ENCODE peak calls at places on chromosomes 13 and 19, in eight cellular contexts. L is heart left ventricle, E is stomach, A is fibroblast of mammary gland, Z is PC-9, S is epithelial cell of proximal tubule, M is astrocyte of the cerebellum, B is H7. T is an unnamed sample.
A peak's percentile ranks its signal among the peaks of the same experiment; 100 is the strongest.

GRCh38 chr19:19434483-19435045 is 29.1 kb downstream of the GATAD2A start:
- DNase-seq in B (no peak), L (peak; percentile 59), S (no peak), M (no peak), E (no peak), Z (no peak), A (peak; percentile 80), T (no peak)

GRCh38 chr13:79404985-79405384 is 1.1 kb downstream of the RBM26 start:
- DNase-seq in Z (no peak), M (no peak), S (no peak), A (peak; percentile 16), E (no peak), B (no peak), L (no peak), T (no peak)

GRCh38 chr13:84479656-84480055 is 597.4 kb upstream of the SLITRK1 start:
- DNase-seq in M (no peak), B (no peak), Z (no peak), S (no peak), E (no peak), L (no peak), A (peak; percentile 18), T (no peak)

GRCh38 chr19:33815410-33816340 is 19.0 kb downstream of the KCTD15 start:
- DNase-seq in A (peak; percentile 35), B (peak; percentile 44), S (no peak), L (no peak), E (no peak), M (no peak), Z (no peak), T (no peak)

GRCh38 chr19:30450101-30450500 is 77.9 kb downstream of the ZNF536 start:
- DNase-seq in M (peak; percentile 81), L (peak; percentile 66), A (no peak), Z (no peak), B (peak; percentile 86), E (no peak), S (peak; percentile 19), T (peak; percentile 30)

GRCh38 chr19:39416626-39417120 is 4.2 kb downstream of the PLEKHG2 start:
- DNase-seq in M (no peak), S (no peak), A (no peak), E (no peak), B (peak; percentile 86), Z (peak; percentile 31), L (no peak), T (no peak)

GRCh38 chr19:4811328-4812131 is 20.0 kb downstream of the TICAM1 start:
- DNase-seq in L (peak; percentile 76), M (no peak), S (no peak), Z (no peak), A (peak; percentile 66), E (peak; percentile 92), B (peak; percentile 93), T (peak; percentile 89)

GRCh38 chr19:27793128-27793643 is 1419.8 kb downstream of the UQCRFS1 start:
- DNase-seq in S (peak; percentile 35), A (peak; percentile 78), Z (peak; percentile 88), M (no peak), L (peak; percentile 66), B (peak; percentile 84), E (peak; percentile 71), T (peak; percentile 88)

GRCh38 chr13:98571955-98572662 is 4.8 kb downstream of the STK24 start:
- DNase-seq in L (no peak), Z (peak; percentile 84), A (peak; percentile 92), M (no peak), S (no peak), E (no peak), B (no peak), T (peak; percentile 56)

GRCh38 chr13:113589961-113590339 is 5.4 kb downstream of the TFDP1 start:
- DNase-seq in Z (no peak), B (peak; percentile 39), L (no peak), S (no peak), E (peak; percentile 13), M (no peak), A (no peak), T (peak; percentile 10)

GRCh38 chr13:57631607-57632275 is at the start of gene PCDH17:
- DNase-seq in S (no peak), M (no peak), A (no peak), E (peak; percentile 34), Z (no peak), L (peak; percentile 57), B (peak; percentile 66), T (no peak)
- H3K4me3 ChIP-seq in S (peak within 1 kb of the TSS; percentile 50), M (peak within 1 kb of the TSS; percentile 59), A (peak within 1 kb of the TSS; percentile 39), E (peak within 1 kb of the TSS; percentile 58), Z (no peak within 1 kb of the TSS), L (peak within 1 kb of the TSS; percentile 76), B (peak within 1 kb of the TSS; percentile 52), T (peak within 1 kb of the TSS; percentile 19)

GRCh38 chr19:40576181-40576584 is 490 bp upstream of the SHKBP1 start:
- DNase-seq in E (no peak), M (no peak), L (no peak), B (peak; percentile 81), A (no peak), Z (no peak), S (no peak), T (no peak)

GRCh38 chr19:40580619-40581018 is 3.9 kb downstream of the SHKBP1 start:
- DNase-seq in S (no peak), L (no peak), A (no peak), E (no peak), Z (no peak), M (no peak), B (no peak), T (no peak)

GRCh38 chr19:40581531-40581930 is 4.9 kb downstream of the SHKBP1 start:
- DNase-seq in Z (no peak), B (no peak), S (no peak), A (no peak), L (no peak), M (no peak), E (no peak), T (no peak)

GRCh38 chr19:40576585-40577451 is at the start of gene SHKBP1:
- DNase-seq in Z (peak; percentile 83), M (peak; percentile 86), L (peak; percentile 95), B (peak; percentile 99), S (no peak), E (peak; percentile 95), A (peak; percentile 94), T (peak; percentile 97)

GRCh38 chr19:40578442-40578908 is 1.8 kb downstream of the SHKBP1 start:
- DNase-seq in B (peak; percentile 92), A (peak; percentile 40), M (no peak), S (no peak), Z (no peak), L (no peak), E (no peak), T (no peak)
- H3K4me3 ChIP-seq in B (no peak overlapping the region), A (no peak overlapping the region), M (no peak overlapping the region), S (no peak overlapping the region), Z (no peak overlapping the region), L (no peak overlapping the region), E (no peak overlapping the region), T (no peak overlapping the region)

DNA sequence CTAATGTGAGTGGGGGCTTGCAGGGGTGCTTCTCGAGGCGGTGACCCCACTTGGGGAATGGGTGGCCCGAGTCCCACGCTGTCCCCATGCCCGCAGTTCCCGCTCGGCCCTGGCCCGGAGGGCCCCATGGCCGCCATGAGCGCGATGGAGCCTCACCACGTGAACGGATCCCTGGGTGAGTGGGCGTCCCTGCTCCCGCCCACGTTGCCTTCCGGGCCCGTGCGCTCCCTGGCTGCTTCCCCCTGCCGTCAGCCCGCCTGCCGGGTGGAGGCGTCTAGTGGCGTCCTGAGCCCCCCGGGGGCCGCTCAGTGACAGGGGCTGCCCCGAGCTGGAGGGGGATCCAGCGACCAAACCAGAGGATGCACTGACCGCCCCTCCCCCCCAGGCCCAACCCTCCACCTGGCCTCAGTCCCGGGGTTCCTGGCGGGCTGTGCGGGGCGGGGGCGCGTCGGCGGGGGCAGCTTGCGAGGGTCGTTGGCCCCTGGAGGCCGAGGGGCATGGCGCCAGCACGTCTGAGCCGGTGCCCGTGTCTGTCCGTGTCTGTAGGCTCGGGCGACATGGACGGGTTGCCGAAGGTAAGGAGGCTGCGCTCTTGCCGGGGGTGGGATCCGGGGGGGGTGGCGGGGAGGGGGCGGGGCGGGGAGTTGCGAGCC is 4.8 kb downstream of the ISYNA1 start:
- DNase-seq in A (no peak), S (no peak), L (no peak), E (no peak), B (peak; percentile 89), M (no peak), Z (no peak), T (no peak)
- H3K4me3 ChIP-seq in A (peak overlapping the region; percentile 6), S (peak overlapping the region; percentile 30), L (peak overlapping the region; percentile 61), E (peak overlapping the region; percentile 55), B (peak overlapping the region; percentile 53), M (peak overlapping the region; percentile 39), Z (no peak overlapping the region), T (peak overlapping the region; percentile 22)

DNA sequence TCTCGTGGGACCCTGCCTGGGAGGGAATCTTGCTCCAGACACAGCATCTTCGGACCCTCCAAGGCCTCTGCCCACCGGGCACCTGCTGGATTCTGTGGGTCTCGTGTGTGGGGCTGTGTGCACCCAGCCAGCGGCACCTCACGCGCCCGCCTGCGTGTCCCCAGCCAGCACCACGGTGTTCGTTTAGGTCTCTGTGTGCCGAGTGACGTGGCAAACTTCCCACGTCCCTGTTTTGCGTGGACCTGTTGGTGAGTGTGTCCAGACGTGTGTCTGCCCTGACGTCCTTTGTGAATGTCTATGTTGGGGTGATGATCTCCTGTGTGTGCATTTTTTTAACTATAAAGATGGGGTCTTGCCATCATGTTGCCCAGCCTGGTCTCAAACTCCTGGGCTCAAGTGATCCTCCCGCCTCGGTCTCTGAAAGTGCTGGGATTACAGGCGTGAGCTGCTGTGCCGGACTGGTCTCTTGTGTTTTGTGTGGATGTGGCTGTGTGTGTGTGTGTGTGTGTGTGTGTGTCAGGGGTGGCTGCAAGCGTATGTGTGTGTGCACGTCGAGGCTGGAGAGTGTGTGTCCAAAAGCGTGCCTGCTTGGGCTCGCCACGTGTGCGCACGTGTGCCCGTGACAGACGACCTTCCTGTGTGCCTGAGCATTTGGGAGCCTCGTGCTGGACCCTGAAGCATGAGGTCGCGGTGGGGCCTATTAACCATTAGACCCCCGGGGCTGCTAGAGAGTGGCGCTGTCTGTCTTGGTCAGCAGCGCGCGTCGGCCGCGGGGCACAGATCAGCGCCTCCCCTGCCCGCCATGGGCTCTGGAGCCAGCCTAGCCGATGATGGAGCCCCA is 15.7 kb downstream of the ARID3A start:
- DNase-seq in S (no peak), E (no peak), B (no peak), M (no peak), Z (no peak), L (no peak), A (no peak), T (no peak)
- H3K4me3 ChIP-seq in S (peak overlapping the region; percentile 39), E (peak overlapping the region; percentile 45), B (no peak overlapping the region), M (no peak overlapping the region), Z (peak overlapping the region; percentile 35), L (peak overlapping the region; percentile 49), A (no peak overlapping the region), T (peak overlapping the region; percentile 40)

GRCh38 chr19:588758-589692 is 656 bp upstream of the HCN2 start:
- DNase-seq in S (no peak), B (peak; percentile 82), M (no peak), E (no peak), A (no peak), Z (no peak), L (no peak), T (no peak)

GRCh38 chr19:590750-591098 is 1.0 kb downstream of the HCN2 start:
- DNase-seq in A (no peak), S (no peak), B (peak; percentile 75), Z (no peak), M (no peak), E (no peak), L (no peak), T (no peak)

GRCh38 chr19:589693-590395 is at the start of gene HCN2:
- DNase-seq in L (no peak), S (no peak), A (no peak), E (no peak), M (no peak), B (peak; percentile 95), Z (no peak), T (no peak)

GRCh38 chr19:590396-590745 is 690 bp downstream of the HCN2 start:
- DNase-seq in L (no peak), A (peak; percentile 21), M (no peak), E (no peak), B (peak; percentile 74), S (no peak), Z (no peak), T (no peak)

GRCh38 chr19:588093-588742 is 1.5 kb upstream of the HCN2 start:
- DNase-seq in M (peak; percentile 55), L (peak; percentile 77), Z (peak; percentile 75), B (peak; percentile 95), S (no peak), E (peak; percentile 70), A (peak; percentile 69), T (peak; percentile 67)
- H3K4me3 ChIP-seq in M (no peak overlapping the region), L (no peak overlapping the region), Z (peak overlapping the region; percentile 9), B (no peak overlapping the region), S (no peak overlapping the region), E (no peak overlapping the region), A (no peak overlapping the region), T (no peak overlapping the region)